ENCODE peak calls at places on chromosome 10, in eight cellular contexts. A is fibroblast of lung, U is hepatocyte, N is retinal pigment epithelial cell, P is GM10248, Q is AG10803, F is NCI-H345, K is NT2/D1. E is an unnamed sample.

GRCh38 chr10:76316234-76316633 is 884.8 kb downstream of the LRMDA start:
- DNase-seq in F (no peak), A (no peak), P (no peak), U (no peak), N (no peak), Q (no peak), K (no peak), E (no peak)

GRCh38 chr10:129853236-129853946 is 110.7 kb downstream of the EBF3 start:
- DNase-seq in P (no peak), F (no peak), K (no peak), U (peak; percentile 64), A (peak; percentile 7), Q (peak; percentile 23), N (peak; percentile 0), E (no peak)

GRCh38 chr10:104327745-104328635 is 10.3 kb downstream of the ITPRIP start:
- DNase-seq in P (no peak), N (no peak), U (peak; percentile 44), F (peak; percentile 62), K (no peak), A (peak; percentile 78), Q (peak; percentile 81), E (peak; percentile 87)

GRCh38 chr10:15719899-15720634 is at the start of gene ITGA8:
- DNase-seq in F (no peak), P (peak; percentile 27), Q (peak; percentile 33), K (no peak), A (peak; percentile 51), N (no peak), U (peak; percentile 71), E (peak; percentile 22)

GRCh38 chr10:93333278-93333978 is 148.7 kb downstream of the MYOF start:
- DNase-seq in K (peak; percentile 59), U (no peak), P (no peak), F (peak; percentile 0), Q (no peak), N (no peak), A (no peak), E (no peak)

GRCh38 chr10:14306201-14306600 is 24.5 kb downstream of the FRMD4A start:
- DNase-seq in N (no peak), Q (no peak), F (no peak), A (no peak), K (no peak), P (no peak), U (no peak), E (no peak)

GRCh38 chr10:55628260-55628701 is 732.8 kb downstream of the ZWINT start:
- DNase-seq in P (no peak), F (no peak), Q (no peak), U (peak; percentile 34), N (no peak), K (no peak), A (peak; percentile 12), E (no peak)

GRCh38 chr10:132538790-132539421 is 1.3 kb downstream of the INPP5A start:
- DNase-seq in N (no peak), K (no peak), F (no peak), A (no peak), Q (no peak), U (no peak), P (no peak), E (no peak)

GRCh38 chr10:92575961-92576360 is 2.1 kb upstream of the IDE start:
- DNase-seq in Q (peak; percentile 69), K (no peak), N (no peak), P (no peak), A (no peak), U (no peak), F (no peak), E (no peak)